ENCODE peak calls at places on chromosomes 11 and 22, in four cellular contexts. One of them, this sample, is unnamed.

GRCh38 chr11:127789887-127790286 is 789.3 kb upstream of the KIRREL3 start:
- DNase-seq in SK-N-SH: peak
- DNase-seq in K562: no peak
- DNase-seq in H1: no peak
- DNase-seq in this sample: peak

GRCh38 chr11:24872912-24873311 is 376.1 kb downstream of the LUZP2 start:
- DNase-seq in K562: no peak
- DNase-seq in H1: no peak
- DNase-seq in SK-N-SH: peak
- DNase-seq in this sample: no peak

GRCh38 chr11:18066626-18067025 is 20.6 kb upstream of the TPH1 start:
- DNase-seq in SK-N-SH: no peak
- DNase-seq in K562: no peak
- DNase-seq in H1: no peak
- DNase-seq in this sample: no peak

GRCh38 chr11:103947566-103947919 is 88.9 kb upstream of the DDI1 start:
- DNase-seq in SK-N-SH: no peak
- DNase-seq in K562: no peak
- DNase-seq in H1: no peak
- DNase-seq in this sample: no peak

GRCh38 chr22:49208003-49208402 is 619.7 kb downstream of the BRD1 start:
- DNase-seq in SK-N-SH: no peak
- DNase-seq in H1: peak
- DNase-seq in K562: no peak
- DNase-seq in this sample: peak

GRCh38 chr22:24188705-24189248 is 7.5 kb downstream of the SUSD2 start:
- DNase-seq in SK-N-SH: peak
- DNase-seq in H1: no peak
- DNase-seq in K562: no peak
- DNase-seq in this sample: no peak

GRCh38 chr11:79150320-79150719 is 290.5 kb downstream of the TENM4 start:
- DNase-seq in H1: no peak
- DNase-seq in K562: no peak
- DNase-seq in SK-N-SH: no peak
- DNase-seq in this sample: no peak

GRCh38 chr11:71190551-71190950 is 61.8 kb downstream of the SHANK2 start:
- DNase-seq in K562: no peak
- DNase-seq in SK-N-SH: no peak
- DNase-seq in H1: no peak
- DNase-seq in this sample: no peak

GRCh38 chr11:12205330-12205729 is 94.9 kb downstream of the MICAL2 start:
- DNase-seq in SK-N-SH: no peak
- DNase-seq in K562: no peak
- DNase-seq in H1: no peak
- DNase-seq in this sample: no peak

GRCh38 chr11:30521297-30522071 is 64.7 kb downstream of the MPPED2 start:
- DNase-seq in H1: no peak
- DNase-seq in K562: peak
- DNase-seq in SK-N-SH: no peak
- DNase-seq in this sample: no peak

GRCh38 chr11:13745165-13745564 is 76.7 kb downstream of the FAR1 start:
- DNase-seq in H1: no peak
- DNase-seq in K562: no peak
- DNase-seq in SK-N-SH: no peak
- DNase-seq in this sample: no peak

GRCh38 chr11:63768232-63769043 is at the start of gene ZFTA:
- DNase-seq in SK-N-SH: peak
- DNase-seq in K562: peak
- DNase-seq in H1: peak
- DNase-seq in this sample: peak

GRCh38 chr22:30649430-30650007 is 13.9 kb downstream of the SLC35E4 start:
- DNase-seq in K562: peak
- DNase-seq in H1: no peak
- DNase-seq in SK-N-SH: no peak
- DNase-seq in this sample: no peak

GRCh38 chr11:29282088-29282487 is 734.7 kb downstream of the KCNA4 start:
- DNase-seq in H1: no peak
- DNase-seq in SK-N-SH: no peak
- DNase-seq in K562: no peak
- DNase-seq in this sample: no peak

GRCh38 chr11:116825434-116825833 is 2.3 kb upstream of the APOA4 start:
- DNase-seq in K562: no peak
- DNase-seq in SK-N-SH: no peak
- DNase-seq in H1: no peak
- DNase-seq in this sample: no peak

GRCh38 chr11:42319926-42320325 is 860.5 kb upstream of the LRRC4C start:
- DNase-seq in K562: no peak
- DNase-seq in SK-N-SH: no peak
- DNase-seq in H1: no peak
- DNase-seq in this sample: no peak

DNA sequence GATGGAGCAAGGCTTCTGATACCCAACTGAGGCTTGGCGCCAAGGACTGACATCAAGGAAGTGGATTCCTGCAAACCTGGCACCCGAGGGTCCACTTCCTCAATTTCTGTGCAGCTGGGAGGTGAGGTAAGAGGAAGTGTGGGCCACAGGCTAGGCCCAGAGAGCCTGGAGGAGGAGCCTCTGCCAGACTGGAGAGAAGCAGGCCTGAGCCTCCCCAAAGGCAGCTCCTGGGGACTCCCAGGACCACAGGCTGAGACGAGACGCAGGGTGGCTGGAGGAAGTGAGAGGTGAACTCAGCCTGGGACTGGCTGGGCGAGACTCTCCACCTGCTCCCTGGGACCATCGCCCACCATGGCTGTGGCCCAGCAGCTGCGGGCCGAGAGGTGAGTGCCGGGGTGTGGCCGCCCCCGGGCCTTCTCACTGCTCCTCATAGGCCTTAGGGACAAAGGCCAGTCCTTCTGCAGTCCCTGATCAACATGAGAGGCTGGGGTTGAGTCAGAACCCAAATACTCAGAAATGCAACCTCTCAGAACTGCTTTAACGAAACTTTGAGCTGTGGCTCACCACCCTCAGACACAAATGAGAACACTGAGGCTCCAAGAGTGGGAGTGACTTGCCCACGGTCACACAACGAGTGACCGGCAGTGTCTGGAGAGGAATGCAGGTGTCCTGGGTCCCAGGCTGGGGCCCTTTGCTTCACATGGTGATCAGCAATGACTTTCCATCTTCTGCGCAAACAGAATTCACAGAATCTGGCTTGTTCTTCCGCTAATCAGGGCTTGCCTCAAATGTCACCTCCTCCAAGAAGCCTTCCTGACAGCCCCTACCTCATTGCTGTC is at the start of gene NCF4:
- DNase-seq in H1: no peak
- DNase-seq in K562: no peak
- DNase-seq in SK-N-SH: no peak
- DNase-seq in this sample: no peak
- TF ChIP-seq TEAD4 in H1: no peak
- TF ChIP-seq TEAD4 in K562: no peak
- TF ChIP-seq TEAD4 in SK-N-SH: no peak
- TF ChIP-seq TEAD4 in this sample: no peak

GRCh38 chr22:32475428-32476010 is 908 bp downstream of the FBXO7 start:
- DNase-seq in K562: peak
- DNase-seq in SK-N-SH: peak
- DNase-seq in H1: peak
- DNase-seq in this sample: no peak

GRCh38 chr22:32476804-32477203 is 2.2 kb downstream of the FBXO7 start:
- DNase-seq in SK-N-SH: no peak
- DNase-seq in K562: no peak
- DNase-seq in H1: no peak
- DNase-seq in this sample: no peak

GRCh38 chr22:32474635-32475427 is at the start of gene FBXO7:
- DNase-seq in K562: peak
- DNase-seq in H1: peak
- DNase-seq in SK-N-SH: peak
- DNase-seq in this sample: peak

GRCh38 chr22:32476286-32476685 is 1.7 kb downstream of the FBXO7 start:
- DNase-seq in SK-N-SH: no peak
- DNase-seq in H1: no peak
- DNase-seq in K562: no peak
- DNase-seq in this sample: no peak

GRCh38 chr22:32473388-32473952 is 1.1 kb upstream of the FBXO7 start:
- DNase-seq in SK-N-SH: peak
- DNase-seq in K562: peak
- DNase-seq in H1: peak
- DNase-seq in this sample: no peak
- TF ChIP-seq TEAD4 in SK-N-SH: no peak
- TF ChIP-seq TEAD4 in K562: no peak
- TF ChIP-seq TEAD4 in H1: no peak
- TF ChIP-seq TEAD4 in this sample: no peak

GRCh38 chr22:19645905-19646304 is 68.4 kb upstream of the SEPTIN5 start:
- DNase-seq in SK-N-SH: no peak
- DNase-seq in K562: no peak
- DNase-seq in H1: no peak
- DNase-seq in this sample: no peak

GRCh38 chr22:19643448-19644313 is 70.6 kb upstream of the SEPTIN5 start:
- DNase-seq in H1: no peak
- DNase-seq in SK-N-SH: no peak
- DNase-seq in K562: peak
- DNase-seq in this sample: no peak

GRCh38 chr22:19645391-19645790 is 68.9 kb upstream of the SEPTIN5 start:
- DNase-seq in K562: no peak
- DNase-seq in H1: no peak
- DNase-seq in SK-N-SH: peak
- DNase-seq in this sample: no peak

GRCh38 chr22:19646383-19646782 is 67.9 kb upstream of the SEPTIN5 start:
- DNase-seq in K562: no peak
- DNase-seq in SK-N-SH: no peak
- DNase-seq in H1: no peak
- DNase-seq in this sample: no peak

DNA sequence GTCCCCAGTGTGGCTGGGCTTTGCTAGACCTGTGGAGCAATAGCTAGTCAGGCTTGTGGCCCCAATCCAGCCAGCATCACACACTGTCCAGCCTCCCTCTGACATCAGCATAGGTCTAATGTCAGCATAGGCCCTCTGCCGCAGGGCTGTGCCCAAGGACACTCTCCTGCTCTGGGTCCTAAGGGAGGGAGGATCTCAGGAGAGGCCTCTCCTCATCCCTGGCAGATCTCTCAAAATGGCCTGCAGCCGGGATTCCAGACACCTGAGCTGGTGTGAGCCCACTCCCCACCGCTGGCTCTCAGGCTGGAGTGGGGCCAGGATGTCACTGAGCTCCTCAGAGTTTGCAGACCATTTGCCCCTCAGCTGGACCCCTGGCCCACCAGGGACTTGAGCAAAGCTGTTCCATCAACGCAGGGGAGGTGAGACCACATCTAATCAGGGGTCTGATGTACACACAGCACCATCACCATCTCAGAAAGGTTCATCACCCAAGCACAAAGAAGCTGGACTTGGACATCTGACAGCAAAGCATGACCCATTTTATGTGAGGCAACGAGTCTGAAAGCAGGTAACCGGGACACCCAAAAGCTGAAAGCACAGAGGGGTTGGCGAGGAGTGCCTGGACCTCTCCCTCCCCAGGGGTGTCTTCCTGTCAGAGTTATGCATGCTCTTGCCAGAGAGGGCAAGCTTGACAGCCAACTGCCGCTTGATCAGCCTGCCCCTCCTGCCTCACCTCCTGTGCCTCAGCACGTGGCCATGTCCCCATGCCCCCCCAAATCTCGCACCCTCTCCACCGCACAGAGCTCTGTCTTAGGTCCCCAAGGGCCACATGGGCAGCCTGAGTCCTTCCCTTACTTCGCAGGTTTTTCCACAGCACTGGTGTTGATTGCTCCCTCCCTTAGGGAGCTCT is 69.7 kb upstream of the SEPTIN5 start:
- DNase-seq in K562: peak
- DNase-seq in SK-N-SH: peak
- DNase-seq in H1: no peak
- DNase-seq in this sample: no peak
- TF ChIP-seq TEAD4 in K562: no peak
- TF ChIP-seq TEAD4 in SK-N-SH: no peak
- TF ChIP-seq TEAD4 in H1: no peak
- TF ChIP-seq TEAD4 in this sample: no peak

GRCh38 chr22:29214232-29214631 is 8.5 kb downstream of the EMID1 start:
- DNase-seq in K562: no peak
- DNase-seq in H1: no peak
- DNase-seq in SK-N-SH: peak
- DNase-seq in this sample: no peak
- TF ChIP-seq TEAD4 in K562: no peak
- TF ChIP-seq TEAD4 in H1: no peak
- TF ChIP-seq TEAD4 in SK-N-SH: no peak
- TF ChIP-seq TEAD4 in this sample: no peak

DNA sequence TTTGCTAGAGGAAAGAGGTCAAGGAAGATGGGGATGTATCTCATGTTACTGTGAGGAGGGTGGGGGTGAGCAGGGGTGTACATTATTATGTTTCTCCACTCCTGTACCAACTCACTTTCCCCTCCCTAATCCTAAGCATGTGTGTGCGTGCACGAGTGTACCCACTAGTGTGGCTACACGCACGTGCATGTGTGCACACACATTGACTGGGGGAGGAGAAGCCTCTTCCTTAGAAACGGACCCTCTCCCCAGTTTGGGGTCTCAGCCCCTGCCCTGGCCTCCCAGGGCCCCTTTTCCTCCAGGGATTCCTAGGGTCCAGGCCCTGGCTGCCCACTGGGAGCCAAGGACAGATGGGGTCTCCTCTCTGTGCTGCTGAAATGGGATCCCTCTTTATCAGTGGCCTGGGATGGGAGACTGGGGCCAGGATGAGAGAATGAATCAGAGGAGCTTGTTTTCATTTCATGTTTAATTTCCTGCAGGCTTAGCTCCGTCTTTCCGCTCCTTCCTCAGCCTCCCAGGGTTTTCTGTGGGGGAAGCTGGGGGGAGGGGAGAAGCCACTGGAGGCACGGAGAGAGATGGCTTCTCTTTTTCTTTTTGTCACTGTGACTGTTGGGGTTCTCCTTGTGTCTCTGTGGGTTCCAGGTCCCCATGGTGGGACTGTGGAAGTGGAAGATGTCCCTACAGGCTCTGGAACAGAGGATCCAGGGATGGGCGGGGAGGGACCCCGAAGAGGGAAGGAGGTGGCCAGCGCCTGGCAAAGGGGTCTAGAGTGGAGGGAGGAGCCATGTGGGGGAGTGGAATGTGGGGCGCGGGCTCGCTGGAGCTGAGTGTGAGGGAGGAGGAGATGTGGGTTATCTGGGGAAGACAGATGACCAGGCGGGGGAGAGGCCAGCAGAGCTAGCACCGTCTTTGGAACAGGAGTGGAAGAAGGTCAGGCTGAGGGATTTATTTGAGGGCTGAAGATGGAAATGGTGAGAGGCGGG is 40.3 kb downstream of the ALX4 start:
- DNase-seq in SK-N-SH: no peak
- DNase-seq in K562: peak
- DNase-seq in H1: no peak
- DNase-seq in this sample: no peak
- TF ChIP-seq TEAD4 in SK-N-SH: no peak
- TF ChIP-seq TEAD4 in K562: peak
- TF ChIP-seq TEAD4 in H1: no peak
- TF ChIP-seq TEAD4 in this sample: no peak

GRCh38 chr11:62461740-62462522 is 43.1 kb downstream of the SCGB1A1 start:
- DNase-seq in H1: no peak
- DNase-seq in K562: peak
- DNase-seq in SK-N-SH: no peak
- DNase-seq in this sample: no peak
- TF ChIP-seq TEAD4 in H1: no peak
- TF ChIP-seq TEAD4 in K562: no peak
- TF ChIP-seq TEAD4 in SK-N-SH: no peak
- TF ChIP-seq TEAD4 in this sample: no peak

This sample was measured in WTC11.